ENCODE peak calls at places on chromosomes 6 and 20, in six cellular contexts. A is neuronal stem cell; L is GM03348; I is choroid plexus epithelial cell; Q is HFF-Myc; S is stimulated activated CD8-positive, alpha-beta memory T cell treated with anti-CD3 and anti-CD28 coated beads, Interleukin-7, amount 100 ng/mL, for 1 hour. E is an unnamed sample.

GRCh38 chr20:8671366-8671943 is 397.4 kb upstream of the PLCB4 start:
- DNase-seq in L (no peak), I (no peak), A (no peak), Q (no peak), S (no peak), E (no peak)

GRCh38 chr20:47330933-47331708 is 25.4 kb downstream of the ZMYND8 start:
- DNase-seq in S (no peak), I (peak), A (no peak), Q (peak), L (peak), E (peak)

GRCh38 chr20:24118781-24119175 is 130.2 kb upstream of the GGTLC1 start:
- DNase-seq in A (no peak), I (no peak), S (no peak), L (no peak), Q (no peak), E (peak)

GRCh38 chr6:87333033-87333432 is 4.0 kb upstream of the GJB7 start:
- DNase-seq in A (no peak), Q (no peak), I (no peak), L (no peak), S (no peak), E (no peak)

GRCh38 chr6:90701146-90701781 is 114.4 kb upstream of the MAP3K7 start:
- DNase-seq in I (peak), L (no peak), S (no peak), Q (no peak), A (no peak), E (no peak)

GRCh38 chr20:33005132-33005566 is 916 bp upstream of the SUN5 start:
- DNase-seq in I (peak), A (no peak), S (no peak), L (no peak), Q (peak), E (no peak)

GRCh38 chr6:30626484-30627366 is at the start of gene ATAT1:
- DNase-seq in L (peak), I (peak), S (peak), Q (no peak), A (peak), E (peak)

GRCh38 chr6:119322715-119323350 is 26.7 kb downstream of the MAN1A1 start:
- DNase-seq in Q (no peak), L (no peak), A (no peak), I (no peak), S (no peak), E (no peak)

GRCh38 chr6:81934936-81935335 is 182.5 kb upstream of the TENT5A start:
- DNase-seq in S (no peak), A (no peak), I (peak), Q (no peak), L (no peak), E (no peak)

GRCh38 chr6:2738373-2738979 is 12.2 kb downstream of the MYLK4 start:
- DNase-seq in S (peak), L (peak), I (peak), A (peak), Q (peak), E (peak)

GRCh38 chr20:8757146-8757545 is 311.7 kb upstream of the PLCB4 start:
- DNase-seq in A (no peak), I (peak), L (peak), S (no peak), Q (peak), E (no peak)

GRCh38 chr6:127186889-127187288 is 68.4 kb downstream of the RSPO3 start:
- DNase-seq in S (peak), A (no peak), L (no peak), I (no peak), Q (no peak), E (peak)

GRCh38 chr20:6818033-6818808 is 50.7 kb downstream of the BMP2 start:
- DNase-seq in L (no peak), Q (no peak), A (no peak), I (peak), S (no peak), E (no peak)

GRCh38 chr6:27281105-27281539 is 31.0 kb downstream of the POM121L2 start:
- DNase-seq in Q (no peak), A (no peak), L (no peak), S (no peak), I (no peak), E (no peak)

GRCh38 chr20:4026093-4026601 is 10.8 kb upstream of the RNF24 start:
- DNase-seq in A (no peak), Q (peak), L (peak), I (peak), S (no peak), E (no peak)

GRCh38 chr6:26420607-26421235 is 18.6 kb downstream of the BTN3A1 start:
- DNase-seq in Q (no peak), I (peak), S (no peak), L (peak), A (peak), E (peak)

GRCh38 chr6:84089081-84089480 is 55.5 kb downstream of the MRAP2 start:
- DNase-seq in Q (no peak), L (no peak), I (no peak), A (no peak), S (no peak), E (no peak)

GRCh38 chr6:38935051-38935450 is 113.5 kb upstream of the GLP1R start:
- DNase-seq in S (no peak), L (no peak), I (no peak), A (no peak), Q (no peak), E (no peak)

GRCh38 chr6:137823826-137824501 is 43.1 kb upstream of the TNFAIP3 start:
- DNase-seq in Q (peak), L (peak), I (peak), S (peak), A (no peak), E (peak)

GRCh38 chr6:17971128-17972073 is 16.0 kb downstream of the KIF13A start:
- DNase-seq in S (no peak), L (peak), I (peak), Q (no peak), A (no peak), E (peak)

GRCh38 chr6:82866446-82866845 is 199.2 kb downstream of the UBE3D start:
- DNase-seq in I (no peak), Q (no peak), L (no peak), S (no peak), A (no peak), E (no peak)

GRCh38 chr6:126422912-126423311 is 83.0 kb downstream of the CENPW start:
- DNase-seq in A (no peak), I (no peak), L (no peak), S (no peak), Q (no peak), E (no peak)

GRCh38 chr6:154888426-154888825 is 106.7 kb upstream of the TIAM2 start:
- DNase-seq in Q (no peak), S (no peak), L (no peak), I (peak), A (no peak), E (no peak)